ENCODE peak calls at places on chromosomes 5 and 9, in five cellular contexts. U is nephron progenitor cell, H is AG09309, E is HCT116, Z is brain microvascular endothelial cell. K is an unnamed sample.

GRCh38 chr9:94176582-94176981 is 82.5 kb upstream of the ZNF169 start:
- DNase-seq in U (no peak), H (no peak), E (no peak), Z (no peak), K (no peak)

GRCh38 chr9:104810421-104811339 is 46.8 kb downstream of the NIPSNAP3B start:
- DNase-seq in U (peak; percentile 6), H (no peak), E (no peak), Z (peak; percentile 9), K (no peak)

GRCh38 chr5:54018438-54018837 is 291.9 kb downstream of the ARL15 start:
- DNase-seq in U (no peak), H (no peak), E (no peak), Z (no peak), K (no peak)

GRCh38 chr5:138952962-138953361 is 77.8 kb upstream of the LRRTM2 start:
- DNase-seq in U (no peak), H (no peak), E (no peak), Z (no peak), K (peak; percentile 32)

GRCh38 chr5:144088211-144088965 is 82.1 kb downstream of the YIPF5 start:
- DNase-seq in U (no peak), H (no peak), E (no peak), Z (no peak), K (no peak)

GRCh38 chr5:173513521-173513991 is 102.9 kb downstream of the BOD1 start:
- DNase-seq in U (no peak), H (peak; percentile 71), E (no peak), Z (peak; percentile 60), K (no peak)

GRCh38 chr5:43193952-43194321 is 1.9 kb downstream of the NIM1K start:
- DNase-seq in U (no peak), H (no peak), E (no peak), Z (no peak), K (no peak)

GRCh38 chr9:128043467-128043868 is 23.7 kb downstream of the NAIF1 start:
- DNase-seq in U (peak; percentile 68), H (no peak), E (no peak), Z (no peak), K (no peak)

GRCh38 chr5:147857302-147858129 is 21.0 kb upstream of the SCGB3A2 start:
- DNase-seq in U (peak; percentile 73), H (peak; percentile 29), E (peak; percentile 47), Z (peak; percentile 73), K (peak; percentile 15)

GRCh38 chr5:80254767-80255424 is 952 bp downstream of the SERINC5 start:
- DNase-seq in U (no peak), H (no peak), E (no peak), Z (peak; percentile 30), K (no peak)

GRCh38 chr9:88278036-88278435 is 110.2 kb upstream of the SPIN1 start:
- DNase-seq in U (no peak), H (no peak), E (no peak), Z (no peak), K (no peak)

GRCh38 chr9:128055222-128056040 is 11.7 kb downstream of the NAIF1 start:
- DNase-seq in U (no peak), H (no peak), E (no peak), Z (no peak), K (no peak)

GRCh38 chr9:13804532-13804931 is 509.4 kb downstream of the NFIB start:
- DNase-seq in U (no peak), H (no peak), E (no peak), Z (peak; percentile 42), K (no peak)

GRCh38 chr5:144336191-144336590 is 165.5 kb downstream of the KCTD16 start:
- DNase-seq in U (no peak), H (no peak), E (no peak), Z (no peak), K (no peak)

GRCh38 chr5:177314376-177315342 is 3.0 kb upstream of the MXD3 start:
- DNase-seq in U (no peak), H (no peak), E (no peak), Z (no peak), K (no peak)

GRCh38 chr5:40578501-40579451 is 100.9 kb upstream of the PTGER4 start:
- DNase-seq in U (no peak), H (no peak), E (no peak), Z (peak; percentile 48), K (no peak)

DNA sequence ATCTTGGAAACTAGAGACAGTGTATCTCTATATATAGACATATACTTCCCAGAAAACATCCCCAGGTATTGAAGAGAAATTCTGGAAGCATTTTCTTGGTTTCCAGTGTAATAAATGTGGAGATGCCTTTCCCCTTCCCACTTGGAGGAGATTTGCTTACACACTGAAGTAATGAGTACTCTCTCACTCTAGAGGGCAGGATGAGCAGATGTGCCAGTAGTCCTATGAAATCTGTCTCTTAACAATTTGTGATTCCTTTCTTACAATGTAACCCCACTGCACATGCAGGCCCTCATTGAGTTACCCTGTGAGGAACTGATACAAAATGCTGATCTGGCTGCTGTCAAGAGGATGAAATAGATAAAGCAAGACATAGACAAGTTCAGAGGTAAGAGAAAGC is 567.2 kb downstream of the SLCO4C1 start:
- DNase-seq in U (no peak), H (no peak), E (peak; percentile 19), Z (no peak), K (no peak)
- TF ChIP-seq CTCF in U (peak; percentile 37), H (no peak), E (no peak), Z (no peak), K (no peak)

GRCh38 chr5:103389846-103390245 is 131.3 kb downstream of the MACIR start:
- DNase-seq in U (no peak), H (no peak), E (no peak), Z (no peak), K (no peak)

GRCh38 chr5:103391659-103392058 is 133.1 kb downstream of the MACIR start:
- DNase-seq in U (no peak), H (no peak), E (no peak), Z (no peak), K (no peak)

GRCh38 chr5:103394676-103395075 is 136.1 kb downstream of the MACIR start:
- DNase-seq in U (no peak), H (no peak), E (no peak), Z (no peak), K (no peak)

GRCh38 chr5:103389362-103389761 is 130.8 kb downstream of the MACIR start:
- DNase-seq in U (no peak), H (no peak), E (no peak), Z (no peak), K (no peak)

GRCh38 chr5:103393131-103393754 is 134.7 kb downstream of the MACIR start:
- DNase-seq in U (no peak), H (peak; percentile 27), E (no peak), Z (no peak), K (no peak)
- TF ChIP-seq CTCF in U (no peak), H (peak; percentile 44), E (no peak), Z (peak; percentile 36), K (no peak)

GRCh38 chr5:113330533-113331200 is 104.1 kb downstream of the TSSK1B start:
- DNase-seq in U (no peak), H (peak; percentile 25), E (peak; percentile 54), Z (peak; percentile 21), K (peak; percentile 37)
- TF ChIP-seq CTCF in U (peak; percentile 54), H (peak; percentile 27), E (peak; percentile 88), Z (peak; percentile 44), K (no peak)

DNA sequence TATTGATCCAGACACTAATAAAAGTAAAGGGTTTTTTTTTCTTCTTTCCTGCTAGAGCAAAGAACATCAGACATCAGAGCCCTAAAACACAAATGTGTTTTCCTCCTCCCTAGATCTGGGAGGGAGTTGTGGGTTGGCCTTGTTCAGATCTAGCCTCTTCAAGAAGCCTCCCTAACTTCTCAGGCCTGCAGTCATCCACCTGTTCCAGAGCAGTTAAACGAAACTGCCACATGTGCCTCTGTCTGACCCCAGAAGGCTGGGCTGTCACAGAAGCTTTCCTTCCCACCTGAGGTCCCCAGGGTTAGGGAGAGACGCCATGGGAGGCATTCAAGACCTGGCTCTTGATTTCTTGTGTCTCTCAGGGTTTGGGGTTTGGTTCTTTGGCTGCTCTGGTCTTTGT is 87.0 kb downstream of the DAB2IP start:
- DNase-seq in U (no peak), H (no peak), E (no peak), Z (no peak), K (no peak)
- TF ChIP-seq CTCF in U (no peak), H (no peak), E (no peak), Z (no peak), K (no peak)

GRCh38 chr5:114097570-114097969 is 264.3 kb upstream of the KCNN2 start:
- DNase-seq in U (no peak), H (no peak), E (no peak), Z (no peak), K (no peak)
- TF ChIP-seq CTCF in U (no peak), H (no peak), E (no peak), Z (no peak), K (no peak)

K was measured in GM13976.